ENCODE peak calls at places on chromosomes 12 and 14, in six cellular contexts. H, Y, B, M, K and X are unnamed samples.
A peak's percentile ranks its signal among the peaks of the same experiment; 100 is the strongest.

GRCh38 chr14:60656755-60657608 is 7.7 kb upstream of the SIX1 start:
- DNase-seq in K (peak; percentile 72), B (peak; percentile 50), H (peak; percentile 64), M (peak; percentile 68), Y (no peak), X (peak; percentile 58)

GRCh38 chr12:106924458-106924857 is 31.2 kb upstream of the TMEM263 start:
- DNase-seq in H (no peak), B (no peak), Y (no peak), K (no peak), M (no peak), X (no peak)

GRCh38 chr14:65103150-65103760 is 938 bp upstream of the MAX start:
- DNase-seq in K (peak; percentile 25), H (no peak), M (peak; percentile 29), Y (peak; percentile 34), B (peak; percentile 29), X (no peak)

GRCh38 chr12:59196989-59197388 is 276.7 kb upstream of the LRIG3 start:
- DNase-seq in B (no peak), M (no peak), K (no peak), H (no peak), Y (no peak), X (no peak)

GRCh38 chr12:21773263-21773741 is 1.2 kb downstream of the KCNJ8 start:
- DNase-seq in Y (peak; percentile 89), K (no peak), H (peak; percentile 31), M (peak; percentile 76), B (peak; percentile 74), X (no peak)

GRCh38 chr12:45671254-45671653 is 58.3 kb upstream of the ARID2 start:
- DNase-seq in Y (no peak), B (no peak), H (no peak), K (peak; percentile 57), M (no peak), X (no peak)

GRCh38 chr12:94867066-94867855 is 136.2 kb downstream of the NDUFA12 start:
- DNase-seq in M (no peak), H (no peak), B (no peak), Y (no peak), K (peak; percentile 18), X (no peak)

GRCh38 chr14:50044040-50044651 is 72.2 kb downstream of the VCPKMT start:
- DNase-seq in M (no peak), H (no peak), K (no peak), B (no peak), Y (no peak), X (no peak)

GRCh38 chr14:30610719-30611388 is 11.3 kb upstream of the SCFD1 start:
- DNase-seq in K (peak; percentile 83), M (peak; percentile 50), Y (no peak), B (peak; percentile 66), H (peak; percentile 33), X (no peak)

GRCh38 chr14:65824285-65824977 is 411.9 kb downstream of the FUT8 start:
- DNase-seq in H (peak; percentile 65), Y (peak; percentile 70), M (peak; percentile 85), B (peak; percentile 56), K (peak; percentile 76), X (no peak)

GRCh38 chr14:74852922-74853530 is 22.9 kb downstream of the PROX2 start:
- DNase-seq in B (no peak), M (peak; percentile 16), K (peak; percentile 84), H (no peak), Y (no peak), X (no peak)

GRCh38 chr14:24051789-24052655 is at the start of gene CARMIL3:
- DNase-seq in B (peak; percentile 69), K (peak; percentile 28), M (peak; percentile 90), H (peak; percentile 53), Y (peak; percentile 76), X (peak; percentile 69)

GRCh38 chr12:120012067-120012621 is 23.1 kb downstream of the BICDL1 start:
- DNase-seq in H (peak; percentile 18), B (no peak), K (peak; percentile 7), M (peak; percentile 38), Y (no peak), X (no peak)

GRCh38 chr14:91249841-91250616 is 5.5 kb upstream of the GPR68 start:
- DNase-seq in M (peak; percentile 36), H (no peak), K (no peak), B (no peak), Y (no peak), X (no peak)

GRCh38 chr12:15495742-15496141 is 173.4 kb downstream of the PTPRO start:
- DNase-seq in K (no peak), M (no peak), B (no peak), H (no peak), Y (no peak), X (no peak)

GRCh38 chr12:56389215-56389850 is 26.7 kb upstream of the APOF start:
- DNase-seq in K (no peak), M (no peak), Y (no peak), B (no peak), H (no peak), X (no peak)

GRCh38 chr12:40947812-40948211 is 240.3 kb upstream of the PDZRN4 start:
- DNase-seq in B (no peak), M (no peak), H (no peak), Y (no peak), K (no peak), X (no peak)

GRCh38 chr12:39538679-39539104 is 80.9 kb downstream of the ABCD2 start:
- DNase-seq in K (no peak), H (no peak), M (no peak), Y (no peak), B (no peak), X (no peak)

GRCh38 chr12:94101902-94102660 is 46.3 kb upstream of the PLXNC1 start:
- DNase-seq in H (peak; percentile 81), Y (peak; percentile 82), K (peak; percentile 83), M (peak; percentile 92), B (peak; percentile 84), X (peak; percentile 64)

GRCh38 chr12:53300187-53300586 is 692 bp downstream of the MYG1 start:
- DNase-seq in H (no peak), M (no peak), K (peak; percentile 58), B (no peak), Y (no peak), X (no peak)

GRCh38 chr12:118120579-118121363 is 15.2 kb upstream of the PEBP1 start:
- DNase-seq in B (peak; percentile 87), K (peak; percentile 71), H (peak; percentile 79), Y (peak; percentile 75), M (peak; percentile 84), X (peak; percentile 37)

GRCh38 chr12:29212682-29213397 is 63.8 kb downstream of the FAR2 start:
- DNase-seq in M (peak; percentile 11), B (no peak), K (peak; percentile 32), Y (no peak), H (no peak), X (no peak)

GRCh38 chr12:93857279-93857894 is 180.2 kb downstream of the CRADD start:
- DNase-seq in B (no peak), Y (no peak), H (no peak), M (no peak), K (no peak), X (no peak)

GRCh38 chr12:25124493-25124892 is 70.5 kb downstream of the DNAI7 start:
- DNase-seq in K (no peak), Y (no peak), H (no peak), B (no peak), M (no peak), X (no peak)

GRCh38 chr12:47802312-47802711 is 17.4 kb downstream of the HDAC7 start:
- DNase-seq in B (no peak), H (no peak), Y (no peak), K (no peak), M (no peak), X (no peak)

GRCh38 chr12:49369723-49370145 is 2.5 kb downstream of the SPATS2 start:
- DNase-seq in Y (peak; percentile 18), K (peak; percentile 70), M (peak; percentile 51), H (peak; percentile 41), B (peak; percentile 49), X (no peak)

GRCh38 chr14:29941401-29941800 is 13.8 kb upstream of the PRKD1 start:
- DNase-seq in Y (no peak), H (no peak), B (no peak), M (no peak), K (no peak), X (no peak)

GRCh38 chr12:47984331-47984801 is 19.9 kb downstream of the COL2A1 start:
- DNase-seq in M (no peak), B (no peak), K (no peak), H (no peak), Y (no peak), X (peak; percentile 6)

GRCh38 chr12:12807970-12808702 is 5.0 kb upstream of the DDX47 start:
- DNase-seq in Y (no peak), M (no peak), K (peak; percentile 25), H (no peak), B (no peak), X (peak; percentile 51)

GRCh38 chr14:34554540-34555250 is 15.2 kb upstream of the EAPP start:
- DNase-seq in K (no peak), B (no peak), M (no peak), Y (peak; percentile 39), H (no peak), X (no peak)

GRCh38 chr12:132389526-132390286 is 60.3 kb upstream of the GALNT9 start:
- DNase-seq in H (no peak), Y (no peak), M (no peak), K (no peak), B (no peak), X (no peak)

DNA sequence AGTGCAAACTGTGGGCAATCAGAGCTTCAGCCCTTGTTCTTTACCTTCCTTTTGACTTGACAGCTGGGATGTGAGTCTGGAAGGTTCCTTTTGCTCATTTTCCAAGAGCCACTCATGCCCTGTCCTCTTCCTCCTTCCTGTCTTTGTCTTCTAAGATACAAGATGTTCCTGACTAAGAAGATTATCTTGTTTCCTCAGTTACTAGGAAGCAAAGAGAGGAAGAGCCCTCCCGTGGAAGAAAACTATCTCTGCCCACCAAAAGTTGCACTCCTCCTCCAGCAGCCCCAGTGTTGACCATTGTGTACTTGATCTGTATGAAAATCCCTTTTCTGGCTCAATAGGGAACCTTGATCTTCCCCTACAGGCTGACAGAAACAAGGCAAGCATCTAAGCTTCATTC is 138.0 kb downstream of the C12orf75 start:
- DNase-seq in H (no peak), Y (no peak), B (no peak), K (no peak), M (no peak), X (no peak)
- TF ChIP-seq CTCF in H (no peak), Y (no peak), B (no peak), K (no peak), M (no peak), X (no peak)

GRCh38 chr12:43988838-43989560 is 153.1 kb downstream of the TMEM117 start:
- DNase-seq in M (no peak), K (no peak), Y (no peak), B (no peak), H (no peak), X (no peak)
- TF ChIP-seq CTCF in M (no peak), K (no peak), Y (no peak), B (no peak), H (no peak), X (no peak)

DNA sequence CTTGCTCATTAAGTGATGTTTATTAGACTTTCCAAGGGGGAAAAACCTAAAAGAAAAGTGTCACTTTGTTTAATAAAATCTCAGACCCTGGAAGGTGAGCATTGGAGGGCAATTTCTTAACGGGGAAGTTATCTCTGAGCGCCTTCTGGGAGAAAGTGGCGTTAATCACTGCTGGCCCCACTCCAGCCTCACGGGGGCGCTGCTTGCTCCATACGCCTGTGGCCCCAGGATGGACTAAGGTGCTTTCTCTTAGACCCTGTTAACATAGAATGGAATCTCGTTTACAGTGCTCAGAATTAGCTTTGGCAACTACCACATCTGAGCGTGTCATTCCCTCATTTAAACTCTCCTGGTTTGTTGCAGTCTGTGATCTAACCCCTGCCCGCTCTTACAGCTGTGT is 16.4 kb upstream of the PRIMA1 start:
- DNase-seq in M (no peak), Y (no peak), B (no peak), H (no peak), K (no peak), X (no peak)
- TF ChIP-seq CTCF in M (no peak), Y (peak; percentile 31), B (no peak), H (peak; percentile 32), K (no peak), X (no peak)

GRCh38 chr12:121383601-121384019 is 16.3 kb upstream of the RNF34 start:
- DNase-seq in Y (no peak), M (no peak), K (no peak), H (no peak), B (no peak), X (no peak)
- TF ChIP-seq CTCF in Y (peak; percentile 26), M (peak; percentile 4), K (no peak), H (peak; percentile 41), B (no peak), X (no peak)